ENCODE peak calls at places on chromosomes 5 and 9, in five cellular contexts. M is neural progenitor cell, S is AG04449, V is lower leg skin, C is upper lobe of right lung. D is an unnamed sample.

GRCh38 chr9:132024589-132024988 is 55.1 kb downstream of the MED27 start:
- DNase-seq in V (no peak), S (no peak), C (no peak), M (no peak), D (no peak)

GRCh38 chr5:123965626-123966025 is 453.6 kb downstream of the CSNK1G3 start:
- DNase-seq in C (no peak), V (no peak), M (no peak), S (no peak), D (no peak)

GRCh38 chr5:176892663-176893062 is 6.5 kb downstream of the HK3 start:
- DNase-seq in V (peak; percentile 58), M (peak; percentile 0), C (no peak), S (no peak), D (no peak)

GRCh38 chr5:133386662-133387061 is 225.7 kb downstream of the FSTL4 start:
- DNase-seq in M (no peak), S (no peak), V (peak; percentile 32), C (no peak), D (no peak)

GRCh38 chr9:4339783-4340335 is 40.0 kb upstream of the GLIS3 start:
- DNase-seq in C (no peak), V (no peak), S (no peak), M (no peak), D (no peak)

GRCh38 chr5:73678807-73679206 is 52.8 kb downstream of the ARHGEF28 start:
- DNase-seq in V (no peak), C (no peak), S (no peak), M (no peak), D (no peak)

GRCh38 chr9:89711866-89712265 is 107.1 kb downstream of the GADD45G start:
- DNase-seq in C (no peak), S (no peak), V (no peak), M (no peak), D (no peak)

GRCh38 chr5:107668933-107669542 is 1.7 kb downstream of the EFNA5 start:
- DNase-seq in C (no peak), V (no peak), S (no peak), M (peak; percentile 37), D (peak; percentile 32)

GRCh38 chr5:139565411-139566305 is 4.5 kb downstream of the UBE2D2 start:
- DNase-seq in M (no peak), S (no peak), C (peak; percentile 9), V (peak; percentile 17), D (no peak)

GRCh38 chr5:134227259-134227658 is 1.4 kb upstream of the PPP2CA start:
- DNase-seq in S (no peak), M (peak; percentile 71), C (no peak), V (no peak), D (peak; percentile 43)

GRCh38 chr5:156400542-156400941 is 73.6 kb downstream of the SGCD start:
- DNase-seq in C (no peak), V (no peak), S (no peak), M (no peak), D (no peak)

GRCh38 chr9:22124263-22125011 is 115.3 kb upstream of the CDKN2B start:
- DNase-seq in M (no peak), S (no peak), C (no peak), V (no peak), D (no peak)

GRCh38 chr5:909086-909485 is 16.4 kb downstream of the TRIP13 start:
- DNase-seq in S (no peak), M (no peak), C (no peak), V (peak; percentile 74), D (no peak)

GRCh38 chr5:115497200-115497599 is 47.4 kb downstream of the FEM1C start:
- DNase-seq in M (no peak), S (no peak), V (no peak), C (no peak), D (no peak)

GRCh38 chr5:134246771-134247329 is 21.0 kb upstream of the PPP2CA start:
- DNase-seq in V (no peak), S (no peak), C (no peak), M (no peak), D (no peak)

GRCh38 chr5:166571668-166572067 is 1719.8 kb upstream of the WWC1 start:
- DNase-seq in S (no peak), M (no peak), V (no peak), C (no peak), D (no peak)

GRCh38 chr5:6471252-6471651 is 22.6 kb downstream of the UBE2QL1 start:
- DNase-seq in V (peak; percentile 34), C (no peak), M (no peak), S (no peak), D (no peak)
- TF ChIP-seq CTCF in V (no peak), C (no peak), M (no peak), S (no peak), D (no peak)

DNA sequence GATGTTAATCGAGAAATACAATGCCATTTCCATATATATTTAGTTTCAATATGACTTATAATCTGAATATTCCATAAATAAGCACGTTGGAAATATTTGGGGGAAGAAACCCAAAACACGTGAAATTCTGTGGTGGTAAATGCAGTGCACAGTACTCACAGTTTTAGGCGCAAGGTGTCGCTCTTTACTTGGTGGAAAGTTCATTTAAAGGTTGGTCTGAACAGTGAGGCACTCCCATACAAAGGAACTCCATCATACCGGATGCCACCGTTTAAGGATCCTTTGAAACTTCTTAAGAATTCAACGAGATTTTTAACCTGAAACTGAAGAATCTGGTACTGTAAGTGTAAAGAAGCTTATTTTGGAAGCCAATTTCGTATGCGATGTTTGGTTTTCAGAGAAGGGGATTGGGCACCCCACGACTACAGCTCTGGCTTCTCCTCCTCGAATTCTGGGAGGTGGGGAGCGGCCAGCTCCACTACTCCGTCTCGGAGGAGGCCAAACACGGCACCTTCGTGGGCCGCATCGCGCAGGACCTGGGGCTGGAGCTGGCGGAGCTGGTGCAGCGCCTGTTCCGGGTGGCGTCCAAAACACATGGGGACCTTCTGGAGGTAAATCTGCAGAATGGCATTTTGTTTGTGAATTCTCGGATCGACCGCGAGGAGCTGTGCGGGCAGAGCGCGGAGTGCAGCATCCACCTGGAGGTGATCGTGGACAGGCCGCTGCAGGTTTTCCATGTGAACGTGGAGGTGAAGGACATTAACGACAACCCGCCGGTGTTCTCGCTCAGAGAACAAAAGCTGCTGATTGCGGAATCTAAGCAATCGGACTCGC is at the start of gene PCDHA11:
- DNase-seq in V (no peak), M (peak; percentile 63), S (no peak), C (no peak), D (no peak)
- TF ChIP-seq CTCF in V (no peak), M (peak; percentile 57), S (no peak), C (peak; percentile 36), D (no peak)

GRCh38 chr5:120531215-120531614 is 67.1 kb downstream of the PRR16 start:
- DNase-seq in C (no peak), S (no peak), V (no peak), M (peak; percentile 7), D (no peak)

GRCh38 chr5:120529386-120529785 is 65.3 kb downstream of the PRR16 start:
- DNase-seq in C (no peak), V (no peak), M (no peak), S (no peak), D (no peak)

GRCh38 chr5:120533581-120533980 is 69.5 kb downstream of the PRR16 start:
- DNase-seq in C (no peak), V (no peak), S (no peak), M (no peak), D (no peak)

GRCh38 chr5:120535900-120536299 is 71.8 kb downstream of the PRR16 start:
- DNase-seq in M (no peak), S (no peak), C (no peak), V (no peak), D (no peak)

DNA sequence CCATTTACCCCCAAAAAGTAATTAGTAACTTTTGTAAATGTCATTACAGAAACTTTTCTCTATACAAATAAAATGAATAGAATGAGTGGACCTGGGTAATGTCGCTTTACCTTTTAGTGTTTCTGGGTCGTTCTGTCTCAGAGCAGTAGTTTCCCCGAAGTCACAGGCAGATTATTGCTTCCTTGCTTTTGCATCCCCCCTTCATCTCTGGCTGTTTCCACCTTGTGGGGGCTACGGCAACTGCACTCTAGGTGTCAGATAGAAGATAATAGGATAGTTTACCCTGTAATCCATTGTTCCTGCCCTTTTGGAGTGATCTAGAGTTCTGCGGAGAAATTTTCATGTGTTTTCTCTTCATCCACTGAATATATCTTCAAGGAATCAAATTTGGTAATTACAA is 68.7 kb downstream of the PRR16 start:
- DNase-seq in S (no peak), V (no peak), C (no peak), M (peak; percentile 69), D (peak; percentile 51)
- TF ChIP-seq CTCF in S (no peak), V (no peak), C (no peak), M (peak; percentile 64), D (peak; percentile 63)

GRCh38 chr9:114138537-114138936 is 16.8 kb upstream of the COL27A1 start:
- DNase-seq in M (no peak), V (no peak), S (no peak), C (no peak), D (no peak)
- TF ChIP-seq CTCF in M (no peak), V (no peak), S (no peak), C (no peak), D (no peak)

GRCh38 chr9:18320046-18320445 is 153.9 kb upstream of the ADAMTSL1 start:
- DNase-seq in S (no peak), M (no peak), V (no peak), C (no peak), D (no peak)
- TF ChIP-seq CTCF in S (peak; percentile 19), M (no peak), V (no peak), C (no peak), D (no peak)

GRCh38 chr9:137223078-137224040 is 1.3 kb upstream of the RNF208 start:
- DNase-seq in C (peak; percentile 98), V (peak; percentile 99), S (peak; percentile 80), M (peak; percentile 98), D (peak; percentile 94)
- TF ChIP-seq CTCF in C (no peak), V (no peak), S (no peak), M (no peak), D (no peak)

GRCh38 chr9:128096614-128097013 is 28.6 kb downstream of the SLC25A25 start:
- DNase-seq in M (peak; percentile 24), C (no peak), V (no peak), S (no peak), D (no peak)

GRCh38 chr9:128094166-128094949 is 26.3 kb downstream of the SLC25A25 start:
- DNase-seq in S (peak; percentile 80), M (peak; percentile 77), C (peak; percentile 92), V (peak; percentile 98), D (peak; percentile 78)

GRCh38 chr9:128097156-128098016 is 29.4 kb downstream of the SLC25A25 start:
- DNase-seq in S (no peak), V (no peak), M (peak; percentile 17), C (no peak), D (no peak)

GRCh38 chr9:128093016-128093415 is 25.0 kb downstream of the SLC25A25 start:
- DNase-seq in S (no peak), M (no peak), V (no peak), C (no peak), D (no peak)

GRCh38 chr9:128094950-128095544 is 27.0 kb downstream of the SLC25A25 start:
- DNase-seq in C (no peak), M (no peak), S (no peak), V (peak; percentile 80), D (no peak)
- TF ChIP-seq CTCF in C (no peak), M (no peak), S (no peak), V (no peak), D (no peak)